ENCODE peak calls at places on chromosomes 13 and 19, in seven cellular contexts. S is Peyer's patch, K is ovary, M is HepG2, B is gastrocnemius medialis, V is stomach, T is uterus. G is an unnamed sample.

GRCh38 chr13:81051873-81052272 is 710.9 kb upstream of the SPRY2 start:
- DNase-seq in S (no peak), K (no peak), M (no peak), B (no peak), V (no peak), T (no peak), G (no peak)

GRCh38 chr13:74037762-74038161 is 96.4 kb downstream of the KLF12 start:
- DNase-seq in S (no peak), K (no peak), M (no peak), B (no peak), V (no peak), T (no peak), G (no peak)

GRCh38 chr13:111908981-111909380 is 158.0 kb upstream of the SOX1 start:
- DNase-seq in S (no peak), K (no peak), M (no peak), B (no peak), V (no peak), T (no peak), G (no peak)

GRCh38 chr13:111484959-111485358 is 164.5 kb downstream of the TEX29 start:
- DNase-seq in S (no peak), K (no peak), M (no peak), B (no peak), V (no peak), T (no peak), G (no peak)

GRCh38 chr13:100545684-100546061 is 42.9 kb downstream of the GGACT start:
- DNase-seq in S (no peak), K (no peak), M (no peak), B (no peak), V (no peak), T (no peak), G (no peak)

GRCh38 chr13:44903596-44903995 is 85.7 kb downstream of the NUFIP1 start:
- DNase-seq in S (peak; percentile 61), K (peak; percentile 79), M (no peak), B (peak; percentile 81), V (peak; percentile 58), T (peak; percentile 86), G (peak; percentile 29)

GRCh38 chr19:57587529-57587928 is 3.6 kb downstream of the ZIK1 start:
- DNase-seq in S (no peak), K (no peak), M (no peak), B (no peak), V (no peak), T (no peak), G (no peak)

GRCh38 chr13:114102521-114103288 is 29.7 kb downstream of the RASA3 start:
- DNase-seq in S (peak; percentile 39), K (no peak), M (no peak), B (no peak), V (no peak), T (peak; percentile 15), G (no peak)

GRCh38 chr19:32874605-32875004 is 5.0 kb upstream of the SLC7A9 start:
- DNase-seq in S (no peak), K (no peak), M (no peak), B (no peak), V (no peak), T (no peak), G (no peak)

GRCh38 chr19:43934055-43934984 is 762 bp downstream of the ZNF45 start:
- DNase-seq in S (no peak), K (no peak), M (no peak), B (no peak), V (no peak), T (no peak), G (no peak)

GRCh38 chr19:35557539-35558399 is 5.7 kb downstream of the ATP4A start:
- DNase-seq in S (no peak), K (peak; percentile 41), M (no peak), B (no peak), V (peak; percentile 73), T (peak; percentile 44), G (peak; percentile 62)

GRCh38 chr13:53784331-53784730 is 755.7 kb downstream of the OLFM4 start:
- DNase-seq in S (no peak), K (no peak), M (no peak), B (no peak), V (no peak), T (no peak), G (no peak)

GRCh38 chr13:48266967-48267639 is 34.1 kb downstream of the ITM2B start:
- DNase-seq in S (no peak), K (no peak), M (no peak), B (no peak), V (no peak), T (no peak), G (no peak)

GRCh38 chr13:98853791-98854191 is 101.3 kb upstream of the SLC15A1 start:
- DNase-seq in S (no peak), K (no peak), M (no peak), B (peak; percentile 14), V (peak; percentile 31), T (no peak), G (no peak)

GRCh38 chr19:17089238-17089637 is 13.7 kb downstream of the MYO9B start:
- DNase-seq in S (no peak), K (no peak), M (no peak), B (no peak), V (no peak), T (peak; percentile 46), G (no peak)

GRCh38 chr19:42327381-42327780 is 1.9 kb downstream of the MEGF8 start:
- DNase-seq in S (no peak), K (no peak), M (no peak), B (no peak), V (no peak), T (no peak), G (no peak)

GRCh38 chr13:108859202-108860012 is 230.0 kb downstream of the MYO16 start:
- DNase-seq in S (no peak), K (no peak), M (no peak), B (no peak), V (no peak), T (no peak), G (peak; percentile 30)

GRCh38 chr13:76936736-76937135 is 11.6 kb upstream of the ACOD1 start:
- DNase-seq in S (no peak), K (no peak), M (no peak), B (no peak), V (no peak), T (no peak), G (no peak)

GRCh38 chr13:90899411-90899810 is 448.1 kb upstream of the MIR17HG start:
- DNase-seq in S (no peak), K (no peak), M (no peak), B (no peak), V (no peak), T (no peak), G (no peak)

GRCh38 chr19:40282920-40283319 is 2.2 kb downstream of the AKT2 start:
- DNase-seq in S (no peak), K (no peak), M (no peak), B (no peak), V (no peak), T (no peak), G (no peak)

GRCh38 chr13:42969558-42970172 is 22.4 kb downstream of the EPSTI1 start:
- DNase-seq in S (peak; percentile 87), K (peak; percentile 50), M (peak; percentile 63), B (peak; percentile 33), V (peak; percentile 85), T (peak; percentile 71), G (peak; percentile 89)

GRCh38 chr19:13051581-13052165 is 51.0 kb downstream of the LYL1 start:
- DNase-seq in S (peak; percentile 86), K (peak; percentile 77), M (peak; percentile 54), B (peak; percentile 63), V (peak; percentile 88), T (peak; percentile 74), G (peak; percentile 96)

GRCh38 chr19:45828945-45829344 is 13.8 kb upstream of the RSPH6A start:
- DNase-seq in S (no peak), K (no peak), M (no peak), B (no peak), V (no peak), T (no peak), G (no peak)

GRCh38 chr19:41323430-41324125 is 13.6 kb downstream of the CCDC97 start:
- DNase-seq in S (no peak), K (peak; percentile 90), M (peak; percentile 87), B (peak; percentile 43), V (peak; percentile 60), T (peak; percentile 86), G (peak; percentile 18)

GRCh38 chr19:41325640-41325946 is 15.6 kb downstream of the CCDC97 start:
- DNase-seq in S (no peak), K (no peak), M (no peak), B (no peak), V (no peak), T (no peak), G (no peak)

GRCh38 chr19:41324921-41325639 is 15.1 kb downstream of the CCDC97 start:
- DNase-seq in S (peak; percentile 62), K (peak; percentile 62), M (peak; percentile 82), B (no peak), V (no peak), T (peak; percentile 80), G (peak; percentile 68)

GRCh38 chr19:41323023-41323422 is 13.1 kb downstream of the CCDC97 start:
- DNase-seq in S (no peak), K (peak; percentile 75), M (no peak), B (no peak), V (no peak), T (peak; percentile 76), G (no peak)

GRCh38 chr19:41324231-41324702 is 14.3 kb downstream of the CCDC97 start:
- DNase-seq in S (no peak), K (no peak), M (no peak), B (no peak), V (no peak), T (no peak), G (no peak)
- H3K4me1 ChIP-seq in S (peaks cover 9% of the 10 kb centered on the region), K (peaks cover 36% of the 10 kb centered on the region), M (peaks cover 78% of the 10 kb centered on the region), B (peaks cover 57% of the 10 kb centered on the region), V (peaks cover 77% of the 10 kb centered on the region), T (peaks cover 10% of the 10 kb centered on the region), G (peaks cover 72% of the 10 kb centered on the region)

DNA sequence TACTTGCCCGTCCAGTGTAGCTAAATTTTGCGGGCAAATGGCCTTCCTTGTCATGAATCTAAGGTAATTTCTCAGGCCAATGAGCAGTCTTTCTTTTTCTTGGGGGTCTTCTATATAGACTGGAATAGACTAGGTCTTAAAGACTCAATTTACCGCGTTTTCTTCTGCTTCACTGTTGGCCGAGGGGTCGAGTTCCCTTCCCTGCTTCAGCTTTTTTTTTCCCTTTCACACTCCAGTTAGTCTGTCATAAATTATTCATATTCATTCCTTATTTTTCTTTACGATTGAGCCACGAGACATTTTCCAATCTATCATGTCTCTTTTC is 276 bp downstream of the ALG11 start:
- DNase-seq in S (no peak), K (no peak), M (no peak), B (no peak), V (no peak), T (no peak), G (no peak)
- TF ChIP-seq POLR2A in S (no peak), K (no peak), M (no peak), B (no peak), V (no peak), T (no peak), G (no peak)

GRCh38 chr19:4877753-4878490 is 10.5 kb upstream of the PLIN3 start:
- DNase-seq in S (no peak), K (no peak), M (no peak), B (peak; percentile 80), V (peak; percentile 31), T (no peak), G (no peak)
- H3K27ac ChIP-seq in S (no peak overlapping the region), K (no peak overlapping the region), M (no peak overlapping the region), B (peak overlapping the region; percentile 97), V (peak overlapping the region; percentile 54), T (no peak overlapping the region), G (no peak overlapping the region)

DNA sequence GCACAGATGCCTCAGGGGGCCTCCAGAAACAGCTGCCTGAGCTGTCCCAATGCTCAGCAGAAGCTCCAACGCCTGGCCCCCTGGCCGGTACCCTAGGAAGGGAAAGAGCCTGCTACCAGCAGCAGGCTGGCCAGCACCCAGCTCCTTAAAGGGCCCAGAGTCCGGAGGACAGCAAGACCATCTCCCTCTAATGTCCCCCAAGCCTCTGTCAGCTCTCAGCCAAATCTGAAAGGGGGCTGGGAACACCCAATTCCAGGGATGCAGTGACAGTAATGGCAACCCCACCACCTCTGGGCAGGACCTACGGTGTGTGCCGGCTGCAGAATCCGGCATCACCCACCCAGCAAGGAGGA is 4.2 kb downstream of the PPP6R1 start:
- DNase-seq in S (no peak), K (no peak), M (no peak), B (no peak), V (no peak), T (no peak), G (peak; percentile 14)
- H3K4me1 ChIP-seq in S (no peaks in the 10 kb centered on the region), K (peaks cover 15% of the 10 kb centered on the region), M (peaks cover 61% of the 10 kb centered on the region), B (peaks cover 59% of the 10 kb centered on the region), V (peaks cover 60% of the 10 kb centered on the region), T (peaks cover under 1% of the 10 kb centered on the region), G (peaks cover 78% of the 10 kb centered on the region)

G was measured in thyroid gland.